ENCODE peak calls at places on chromosomes 16 and 17, in four cellular contexts. W is IMR-90; I is NCI-H2081; J is stimulated activated CD4-positive, alpha-beta T cell treated with anti-CD3 and anti-CD28 coated beads, Interleukin-1b, Interleukin-23, amount 100 ng/mL, for 48 hours. R is an unnamed sample.

GRCh38 chr17:59641799-59642484 is 22.2 kb downstream of the CLTC start:
- DNase-seq in J (no peak), I (no peak), W (no peak), R (no peak)

GRCh38 chr17:80460286-80460881 is 16.0 kb downstream of the NPTX1 start:
- DNase-seq in I (no peak), J (no peak), W (no peak), R (no peak)

GRCh38 chr16:74769791-74770190 is 4.8 kb downstream of the FA2H start:
- DNase-seq in I (no peak), J (no peak), W (no peak), R (no peak)

GRCh38 chr16:1642148-1642547 is 30.0 kb downstream of the CRAMP1 start:
- DNase-seq in I (no peak), W (no peak), J (no peak), R (no peak)

GRCh38 chr17:82351254-82351712 is 7.8 kb upstream of the TEX19 start:
- DNase-seq in J (no peak), I (no peak), W (no peak), R (no peak)

GRCh38 chr17:56934280-56934679 is 20.4 kb upstream of the TRIM25 start:
- DNase-seq in I (no peak), J (peak; percentile 19), W (no peak), R (no peak)

GRCh38 chr16:24052466-24053324 is 203.4 kb upstream of the CACNG3 start:
- DNase-seq in W (no peak), J (no peak), I (no peak), R (no peak)

GRCh38 chr16:27791404-27791719 is 241.4 kb downstream of the KATNIP start:
- DNase-seq in I (no peak), W (no peak), J (no peak), R (no peak)

GRCh38 chr16:76197925-76198324 is 79.3 kb upstream of the CNTNAP4 start:
- DNase-seq in W (no peak), I (no peak), J (no peak), R (no peak)

GRCh38 chr17:75981019-75981615 is 2.1 kb downstream of the TEN1 start:
- DNase-seq in I (no peak), W (no peak), J (no peak), R (no peak)